ENCODE peak calls at places on chromosomes 4 and X, in five cellular contexts. M is fibroblast of the aortic adventitia, I is RWPE1, E is ovary, O is epithelial cell of proximal tubule. Y is an unnamed sample.

GRCh38 chr4:173405840-173406606 is 7.1 kb upstream of the SCRG1 start:
- DNase-seq in M (no peak), I (no peak), E (no peak), O (no peak), Y (no peak)

GRCh38 chrX:151100796-151101195 is 75.6 kb upstream of the GPR50 start:
- DNase-seq in M (no peak), I (no peak), E (no peak), O (no peak), Y (no peak)

GRCh38 chr4:153061971-153062370 is 125.8 kb downstream of the FHDC1 start:
- DNase-seq in M (no peak), I (no peak), E (no peak), O (no peak), Y (no peak)

GRCh38 chr4:40434126-40434692 is 99.1 kb downstream of the CHRNA9 start:
- DNase-seq in M (no peak), I (no peak), E (no peak), O (peak), Y (no peak)

GRCh38 chrX:116289592-116289991 is 119.0 kb downstream of the AGTR2 start:
- DNase-seq in M (no peak), I (no peak), E (no peak), O (no peak), Y (no peak)

GRCh38 chr4:52102587-52102986 is 51.5 kb downstream of the SPATA18 start:
- DNase-seq in M (peak), I (peak), E (no peak), O (peak), Y (no peak)

GRCh38 chrX:24828600-24828999 is 134.9 kb downstream of the POLA1 start:
- DNase-seq in M (no peak), I (no peak), E (no peak), O (no peak), Y (no peak)

GRCh38 chrX:47683171-47684145 is 24.5 kb upstream of the UXT start:
- DNase-seq in M (no peak), I (no peak), E (no peak), O (no peak), Y (no peak)

GRCh38 chrX:73831500-73831899 is 268.5 kb downstream of the CHIC1 start:
- DNase-seq in M (no peak), I (no peak), E (no peak), O (no peak), Y (no peak)

GRCh38 chr4:65535128-65535527 is 135.2 kb downstream of the EPHA5 start:
- DNase-seq in M (peak), I (no peak), E (no peak), O (no peak), Y (no peak)

GRCh38 chr4:140078366-140078765 is 75.6 kb downstream of the MAML3 start:
- DNase-seq in M (peak), I (no peak), E (peak), O (no peak), Y (no peak)

GRCh38 chr4:173547889-173548288 is 17.9 kb upstream of the HAND2 start:
- DNase-seq in M (no peak), I (no peak), E (peak), O (no peak), Y (no peak)

GRCh38 chr4:159298502-159298901 is 195.6 kb downstream of the RAPGEF2 start:
- DNase-seq in M (peak), I (peak), E (no peak), O (no peak), Y (no peak)

GRCh38 chr4:89915151-89915550 is 20.5 kb downstream of the MMRN1 start:
- DNase-seq in M (no peak), I (no peak), E (no peak), O (no peak), Y (no peak)

GRCh38 chrX:118627084-118627758 is 100.2 kb upstream of the IL13RA1 start:
- DNase-seq in M (no peak), I (peak), E (no peak), O (no peak), Y (no peak)

GRCh38 chr4:187826725-187827124 is 168.8 kb upstream of the ZFP42 start:
- DNase-seq in M (no peak), I (no peak), E (no peak), O (no peak), Y (no peak)

GRCh38 chrX:3743821-3744439 is 30.5 kb upstream of the PRKX start:
- DNase-seq in M (no peak), I (no peak), E (no peak), O (no peak), Y (no peak)

GRCh38 chr4:72886602-72887001 is 182.9 kb downstream of the COX18 start:
- DNase-seq in M (no peak), I (peak), E (no peak), O (no peak), Y (no peak)

GRCh38 chr4:169634975-169635374 is 14.6 kb downstream of the CLCN3 start:
- DNase-seq in M (no peak), I (peak), E (no peak), O (no peak), Y (no peak)

GRCh38 chr4:28248269-28248668 is 1387.6 kb downstream of the STIM2 start:
- DNase-seq in M (no peak), I (no peak), E (no peak), O (no peak), Y (no peak)

GRCh38 chr4:153988446-153988845 is 199.6 kb upstream of the SFRP2 start:
- DNase-seq in M (peak), I (no peak), E (no peak), O (no peak), Y (no peak)

GRCh38 chrX:48715066-48715465 is 18.5 kb downstream of the SUV39H1 start:
- DNase-seq in M (peak), I (no peak), E (no peak), O (no peak), Y (no peak)

GRCh38 chr4:159608434-159608833 is 505.6 kb downstream of the RAPGEF2 start:
- DNase-seq in M (no peak), I (no peak), E (no peak), O (peak), Y (no peak)

DNA sequence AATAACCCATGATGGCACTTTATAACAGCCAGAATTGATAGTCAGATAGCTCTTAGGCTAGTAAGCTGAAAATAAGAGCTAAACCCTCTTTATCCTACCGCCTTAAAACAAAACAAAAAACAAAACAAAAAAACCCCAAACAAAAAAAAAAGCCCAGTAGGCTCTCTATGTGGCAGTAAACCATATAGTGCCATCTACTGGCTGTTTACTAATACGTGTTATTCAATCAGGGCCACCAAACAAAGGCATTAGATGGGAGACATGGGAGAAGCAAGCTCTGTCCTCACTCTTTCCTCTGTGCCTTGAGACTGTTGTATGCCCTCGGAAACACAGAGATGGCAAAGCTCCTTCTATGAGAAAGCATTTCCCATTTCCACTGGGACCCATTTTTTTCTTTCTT is 148.8 kb upstream of the MID1 start:
- DNase-seq in M (peak), I (no peak), E (no peak), O (no peak), Y (no peak)
- TF ChIP-seq CTCF in M (peak), I (peak), E (no peak), O (peak), Y (peak)

GRCh38 chr4:155207534-155208257 is 740 bp upstream of the NPY2R start:
- DNase-seq in M (peak), I (no peak), E (no peak), O (peak), Y (peak)
- TF ChIP-seq CTCF in M (peak), I (no peak), E (no peak), O (peak), Y (no peak)

GRCh38 chr4:133921280-133922195 is 280.1 kb downstream of the PABPC4L start:
- DNase-seq in M (peak), I (no peak), E (no peak), O (no peak), Y (no peak)
- TF ChIP-seq CTCF in M (peak), I (no peak), E (no peak), O (peak), Y (no peak)

DNA sequence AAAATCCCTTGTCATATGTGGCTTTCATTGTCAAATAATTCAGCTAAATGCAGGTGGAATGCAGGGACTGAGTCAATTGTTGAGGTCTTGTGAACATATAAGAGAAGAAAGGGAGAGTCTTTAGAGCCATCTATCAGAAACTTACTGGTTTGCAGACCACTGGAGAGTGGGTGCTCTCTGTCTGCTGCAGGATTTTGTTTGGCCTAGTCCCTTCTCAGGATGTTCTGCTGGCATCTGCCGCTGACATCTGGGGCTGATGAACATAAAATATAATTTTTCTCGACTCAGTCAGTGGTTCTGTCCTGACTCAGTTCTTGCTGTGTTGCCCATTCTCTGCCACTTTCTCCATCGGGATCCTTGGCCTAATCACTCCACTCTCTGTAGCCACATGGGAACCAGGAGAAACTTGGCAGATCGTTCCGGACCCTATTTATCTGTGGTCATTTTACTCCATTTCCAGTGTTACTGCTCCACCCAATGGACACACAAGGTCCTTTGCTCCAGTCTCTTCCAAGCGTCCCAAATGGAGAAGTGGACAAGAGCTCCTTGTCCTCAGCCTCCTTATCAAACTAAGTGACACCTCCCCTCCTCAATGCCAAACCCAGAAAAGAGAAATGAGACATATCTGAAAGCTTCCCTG is 436.2 kb downstream of the FAT4 start:
- DNase-seq in M (peak), I (no peak), E (no peak), O (no peak), Y (no peak)
- TF ChIP-seq CTCF in M (peak), I (no peak), E (no peak), O (peak), Y (peak)

GRCh38 chrX:110462957-110463356 is 104.3 kb downstream of the RTL9 start:
- DNase-seq in M (peak), I (peak), E (no peak), O (no peak), Y (no peak)
- TF ChIP-seq CTCF in M (peak), I (no peak), E (no peak), O (peak), Y (no peak)

GRCh38 chr4:80202784-80203553 is 5.7 kb downstream of the PRDM8 start:
- DNase-seq in M (no peak), I (peak), E (peak), O (no peak), Y (peak)
- TF ChIP-seq CTCF in M (no peak), I (no peak), E (no peak), O (no peak), Y (no peak)

GRCh38 chr4:3320361-3321023 is 27.7 kb downstream of the RGS12 start:
- DNase-seq in M (no peak), I (no peak), E (no peak), O (no peak), Y (no peak)
- TF ChIP-seq CTCF in M (no peak), I (no peak), E (no peak), O (no peak), Y (no peak)

Y was measured in left lung.